ENCODE peak calls at places on chromosomes 12 and 14, in seven cellular contexts. A, O, J, R, U, W and V are unnamed samples. For H3K27me3, the result is how much of the 10 kb centered on the place peaks cover.

GRCh38 chr14:46245281-46245680 is 406.3 kb downstream of the RPL10L start:
- DNase-seq in O (no peak), U (no peak), A (no peak), R (no peak), J (no peak), W (no peak), V (no peak)

GRCh38 chr12:75086086-75087038 is 123.3 kb downstream of the KCNC2 start:
- DNase-seq in W (peak), O (no peak), U (peak), J (no peak), R (peak), A (peak), V (no peak)

GRCh38 chr12:131948166-131948712 is 1.5 kb upstream of the EP400 start:
- DNase-seq in J (peak), R (no peak), O (no peak), A (no peak), W (no peak), U (no peak), V (no peak)

GRCh38 chr12:88401153-88401552 is 179.1 kb downstream of the KITLG start:
- DNase-seq in J (no peak), A (no peak), O (peak), W (peak), R (no peak), U (no peak), V (no peak)

GRCh38 chr12:40691913-40692616 is at the start of gene CNTN1:
- DNase-seq in R (no peak), U (peak), W (peak), A (peak), O (no peak), J (no peak), V (peak)

GRCh38 chr12:89401433-89402086 is 49.3 kb upstream of the DUSP6 start:
- DNase-seq in U (no peak), J (no peak), R (no peak), A (no peak), W (no peak), O (no peak), V (no peak)

GRCh38 chr12:42574879-42575278 is 14.7 kb downstream of the PRICKLE1 start:
- DNase-seq in O (no peak), J (no peak), U (no peak), W (no peak), R (peak), A (no peak), V (no peak)

GRCh38 chr12:15689751-15690191 is 99.4 kb downstream of the EPS8 start:
- DNase-seq in A (no peak), U (no peak), O (no peak), W (no peak), J (no peak), R (no peak), V (no peak)

GRCh38 chr14:100278702-100279101 is 27.5 kb downstream of the SLC25A29 start:
- DNase-seq in W (peak), R (peak), O (no peak), U (no peak), J (no peak), A (no peak), V (no peak)

GRCh38 chr14:104049576-104050240 is 35.8 kb upstream of the ASPG start:
- DNase-seq in O (no peak), W (no peak), A (peak), U (no peak), R (no peak), J (no peak), V (peak)

GRCh38 chr14:79011091-79011919 is 841.1 kb downstream of the NRXN3 start:
- DNase-seq in U (peak), A (peak), W (peak), R (peak), J (no peak), O (no peak), V (peak)

GRCh38 chr12:16530268-16530865 is 75.6 kb downstream of the LMO3 start:
- DNase-seq in R (no peak), W (no peak), J (no peak), O (no peak), A (no peak), U (peak), V (no peak)

GRCh38 chr14:38357557-38357956 is 101.7 kb upstream of the CLEC14A start:
- DNase-seq in J (no peak), R (peak), W (peak), O (no peak), U (no peak), A (no peak), V (no peak)

GRCh38 chr12:69534389-69534822 is 50.9 kb upstream of the CCT2 start:
- DNase-seq in R (peak), J (no peak), U (peak), A (peak), O (no peak), W (peak), V (no peak)

GRCh38 chr14:55245657-55246268 is 25.5 kb upstream of the FBXO34 start:
- DNase-seq in O (peak), A (peak), R (no peak), U (peak), J (peak), W (peak), V (peak)

GRCh38 chr12:113180333-113180732 is 4.9 kb downstream of the DDX54 start:
- DNase-seq in O (no peak), A (no peak), J (no peak), R (no peak), U (no peak), W (no peak), V (no peak)

GRCh38 chr12:31228811-31229792 is 96.8 kb downstream of the SINHCAF start:
- DNase-seq in O (no peak), A (no peak), U (peak), R (no peak), W (no peak), J (no peak), V (no peak)

GRCh38 chr14:54555651-54556050 is 11.3 kb upstream of the SAMD4A start:
- DNase-seq in W (no peak), J (no peak), U (no peak), R (no peak), O (no peak), A (no peak), V (no peak)

GRCh38 chr12:70353780-70354640 is 12.1 kb upstream of the KCNMB4 start:
- DNase-seq in A (no peak), J (no peak), O (no peak), R (no peak), W (no peak), U (no peak), V (no peak)

GRCh38 chr12:2395352-2395977 is 342.7 kb downstream of the CACNA1C start:
- DNase-seq in J (peak), A (peak), R (no peak), U (peak), W (peak), O (peak), V (peak)

GRCh38 chr12:108629824-108630476 is 3.7 kb downstream of the SELPLG start:
- DNase-seq in U (peak), A (no peak), O (peak), J (peak), W (peak), R (peak), V (no peak)

GRCh38 chr14:49408187-49408963 is 177.8 kb downstream of the RPS29 start:
- DNase-seq in R (no peak), A (no peak), U (no peak), O (no peak), J (no peak), W (peak), V (no peak)

GRCh38 chr14:69475194-69475818 is 9.2 kb upstream of the PLEKHD1 start:
- DNase-seq in J (no peak), R (no peak), U (peak), W (peak), O (no peak), A (peak), V (no peak)

GRCh38 chr14:55451398-55451797 is 11.0 kb upstream of the TBPL2 start:
- DNase-seq in R (no peak), J (no peak), U (no peak), W (no peak), A (no peak), O (no peak), V (no peak)

GRCh38 chr14:89348726-89349125 is 68.3 kb downstream of the FOXN3 start:
- DNase-seq in J (no peak), U (no peak), O (no peak), W (no peak), A (no peak), R (no peak), V (no peak)

GRCh38 chr14:89352976-89353817 is 63.8 kb downstream of the FOXN3 start:
- DNase-seq in R (no peak), U (no peak), O (no peak), W (no peak), J (no peak), A (no peak), V (no peak)

GRCh38 chr14:89351364-89351957 is 65.6 kb downstream of the FOXN3 start:
- DNase-seq in J (peak), A (peak), R (no peak), U (peak), O (peak), W (peak), V (no peak)

GRCh38 chr14:89349196-89350008 is 67.6 kb downstream of the FOXN3 start:
- DNase-seq in U (peak), W (peak), R (no peak), J (no peak), A (no peak), O (no peak), V (peak)

GRCh38 chr14:89351958-89352404 is 65.1 kb downstream of the FOXN3 start:
- DNase-seq in W (no peak), R (no peak), O (no peak), J (no peak), A (no peak), U (no peak), V (no peak)
- H3K4me3 ChIP-seq in W (no peak), R (no peak), O (peak), J (no peak), A (no peak), U (no peak), V (no peak)

DNA sequence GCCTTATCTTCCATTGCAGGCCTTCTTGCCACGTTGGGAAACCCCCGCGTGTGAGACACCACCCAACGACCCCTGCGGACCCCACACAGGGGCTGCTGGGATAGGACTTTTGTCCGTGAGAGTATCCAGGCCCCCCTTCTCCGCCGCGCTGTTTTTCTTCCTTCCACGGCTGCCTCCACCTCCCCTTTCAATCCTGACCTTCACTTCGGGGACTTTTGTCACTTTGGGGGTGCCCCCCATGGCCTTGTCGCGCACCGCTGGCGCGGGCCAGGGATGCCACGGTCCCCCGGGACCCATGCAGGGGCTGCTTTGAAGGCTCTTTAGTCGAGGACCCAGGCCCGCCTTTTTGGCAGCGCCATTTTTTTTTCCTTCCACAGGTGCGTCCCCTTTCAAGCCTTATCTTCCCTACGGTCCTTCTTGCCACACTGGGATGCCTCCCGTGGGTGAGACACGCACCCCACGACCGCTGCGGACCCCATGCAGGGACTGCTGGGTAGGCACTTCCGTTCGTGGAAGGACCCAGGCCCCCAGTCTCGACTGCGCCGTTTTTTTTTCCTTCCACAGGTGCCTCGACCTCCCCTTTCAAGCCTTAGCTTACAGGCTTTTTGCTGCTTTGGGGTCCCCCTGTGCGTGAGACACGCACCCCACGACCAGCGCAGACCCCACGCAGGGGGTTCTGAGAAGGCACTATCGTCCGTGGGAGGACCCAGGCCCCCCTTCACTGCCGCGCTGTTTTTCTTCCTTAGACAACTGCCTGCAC is 267.3 kb downstream of the ALG10 start:
- DNase-seq in J (no peak), O (no peak), W (no peak), A (no peak), R (no peak), U (peak), V (no peak)
- H3K27me3 ChIP-seq in J (under half), O (under half), W (under half), A (under half), R (under half), U (under half), V (under half)

GRCh38 chr12:49198431-49199155 is 9.7 kb upstream of the TUBA1A start:
- DNase-seq in R (no peak), A (no peak), U (no peak), O (no peak), W (peak), J (no peak), V (peak)

GRCh38 chr12:49200882-49201594 is 12.2 kb upstream of the TUBA1A start:
- DNase-seq in W (peak), A (peak), R (peak), U (peak), O (peak), J (peak), V (no peak)

GRCh38 chr12:49206389-49206788 is 17.5 kb upstream of the TUBA1A start:
- DNase-seq in R (no peak), O (no peak), A (no peak), U (no peak), W (no peak), J (no peak), V (no peak)

GRCh38 chr12:49201595-49202295 is 12.9 kb upstream of the TUBA1A start:
- DNase-seq in A (no peak), O (no peak), U (peak), R (no peak), J (peak), W (peak), V (peak)
- H3K4me3 ChIP-seq in A (no peak), O (no peak), U (no peak), R (no peak), J (no peak), W (no peak), V (peak)

GRCh38 chr14:76430475-76430980 is 54.6 kb downstream of the ESRRB start:
- DNase-seq in R (no peak), O (no peak), W (no peak), A (no peak), J (no peak), U (no peak), V (no peak)
- H3K27me3 ChIP-seq in R (under half), O (under half), W (under half), A (under half), J (under half), U (under half), V (under half)

GRCh38 chr14:74302160-74302628 is 540 bp downstream of the ABCD4 start:
- DNase-seq in J (peak), U (peak), A (peak), R (no peak), O (peak), W (peak), V (no peak)

GRCh38 chr14:74301594-74302159 is 1.1 kb downstream of the ABCD4 start:
- DNase-seq in R (no peak), J (no peak), A (no peak), W (no peak), O (no peak), U (no peak), V (no peak)

GRCh38 chr14:74296037-74296467 is 6.7 kb downstream of the ABCD4 start:
- DNase-seq in O (no peak), R (no peak), J (no peak), A (no peak), U (peak), W (no peak), V (no peak)

GRCh38 chr14:74302634-74303569 is at the start of gene ABCD4:
- DNase-seq in A (peak), R (peak), W (peak), J (peak), U (peak), O (peak), V (peak)

DNA sequence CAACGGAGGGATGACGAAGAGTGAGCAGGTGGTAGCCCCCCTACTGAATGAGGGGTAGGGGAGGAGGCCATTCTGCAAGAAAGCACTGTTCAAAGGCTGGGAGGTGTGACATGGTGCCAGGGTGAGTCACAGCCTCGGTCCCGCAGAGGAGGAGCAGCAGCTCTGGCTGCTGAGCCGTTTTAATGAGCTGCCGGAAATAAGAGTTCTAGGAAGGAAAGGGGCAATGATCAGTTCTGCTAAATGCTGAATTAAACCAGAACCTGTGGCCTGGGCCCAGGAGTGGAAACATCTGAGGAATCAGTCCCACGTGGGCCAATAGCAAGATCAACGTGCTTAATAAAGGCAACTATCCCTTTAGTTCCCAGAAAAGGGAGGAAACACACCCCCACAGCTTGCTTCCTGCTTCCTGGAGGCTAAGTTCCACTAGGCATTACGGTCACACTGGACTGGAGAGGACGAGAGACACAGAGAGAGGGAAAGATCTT is 3.6 kb downstream of the ABCD4 start:
- DNase-seq in U (no peak), A (no peak), R (no peak), W (peak), O (no peak), J (no peak), V (no peak)
- H3K4me3 ChIP-seq in U (no peak), A (no peak), R (no peak), W (no peak), O (peak), J (no peak), V (no peak)

DNA sequence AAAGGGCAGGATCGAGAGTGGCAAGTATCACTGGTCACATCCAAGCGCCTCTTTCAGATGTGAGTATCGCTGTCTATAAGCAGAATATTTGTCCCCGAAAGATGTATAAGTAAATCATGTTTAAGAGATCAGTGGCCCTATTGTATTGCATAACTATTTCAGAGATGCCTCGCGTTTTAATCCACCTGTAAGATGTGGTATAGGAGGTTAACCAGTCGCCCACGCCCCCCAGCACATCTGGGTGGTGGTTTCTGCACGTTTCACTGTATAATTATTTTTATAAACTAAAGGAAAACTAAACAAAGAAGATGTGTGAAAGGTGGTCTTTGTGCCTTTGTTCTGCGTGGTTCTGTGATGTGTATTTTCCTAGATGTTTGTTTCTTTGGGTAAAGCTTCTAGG is 28.9 kb downstream of the RIMBP2 start:
- DNase-seq in W (no peak), U (no peak), O (no peak), J (no peak), R (no peak), A (no peak), V (no peak)
- H3K27me3 ChIP-seq in W (under half), U (under half), O (under half), J (under half), R (under half), A (under half), V (under half)